ENCODE peak calls at places on chromosomes 1 and 21, in four cellular contexts. P is AG09309, C is lower lobe of right lung, F is stromal cell of bone marrow. R is an unnamed sample.

GRCh38 chr1:239387304-239388231 is 1.2 kb downstream of the CHRM3 start:
- DNase-seq in P (no peak), F (no peak), C (peak), R (no peak)

GRCh38 chr1:44073528-44073927 is 42.3 kb upstream of the SLC6A9 start:
- DNase-seq in P (no peak), C (no peak), F (no peak), R (no peak)

GRCh38 chr1:94325379-94326302 is 88.3 kb upstream of the ARHGAP29 start:
- DNase-seq in C (no peak), P (peak), F (peak), R (no peak)

GRCh38 chr1:178486100-178487069 is 10.4 kb downstream of the CLEC20A start:
- DNase-seq in C (no peak), P (no peak), F (no peak), R (no peak)

GRCh38 chr1:78038071-78038470 is 7.7 kb upstream of the GIPC2 start:
- DNase-seq in F (no peak), P (no peak), C (no peak), R (no peak)

GRCh38 chr1:239361403-239361802 is 25.0 kb upstream of the CHRM3 start:
- DNase-seq in F (peak), P (peak), C (no peak), R (no peak)

GRCh38 chr1:31934706-31935629 is 3.2 kb downstream of the PTP4A2 start:
- DNase-seq in P (no peak), F (no peak), C (no peak), R (no peak)

GRCh38 chr1:85372683-85373446 is 92.1 kb downstream of the DDAH1 start:
- DNase-seq in C (no peak), P (peak), F (no peak), R (no peak)

GRCh38 chr1:240500681-240501080 is 111.3 kb downstream of the GREM2 start:
- DNase-seq in F (no peak), P (no peak), C (no peak), R (no peak)

GRCh38 chr1:109914587-109915240 is 4.1 kb downstream of the CSF1 start:
- DNase-seq in C (no peak), F (no peak), P (peak), R (no peak)

GRCh38 chr1:115530407-115530806 is 111.4 kb upstream of the VANGL1 start:
- DNase-seq in F (peak), C (no peak), P (peak), R (no peak)

GRCh38 chr21:30336596-30336995 is 898 bp downstream of the KRTAP27-1 start:
- DNase-seq in C (no peak), F (peak), P (no peak), R (no peak)

GRCh38 chr1:68225781-68226180 is 6.5 kb downstream of the WLS start:
- DNase-seq in C (no peak), P (no peak), F (no peak), R (no peak)

GRCh38 chr1:43687301-43688108 is 19.8 kb upstream of the ST3GAL3 start:
- DNase-seq in C (no peak), P (no peak), F (no peak), R (no peak)

GRCh38 chr1:18109058-18109755 is 1.6 kb downstream of the IGSF21 start:
- DNase-seq in F (no peak), P (no peak), C (no peak), R (no peak)

GRCh38 chr1:116737020-116737854 is 17.0 kb upstream of the CD2 start:
- DNase-seq in F (peak), P (peak), C (no peak), R (peak)